ENCODE peak calls at places on chromosome 9, in ten cellular contexts. T, R, P, V, W, D, X, C, K and A are unnamed samples.

GRCh38 chr9:70947086-70947485 is 174.3 kb downstream of the TRPM3 start:
- DNase-seq in P (no peak), D (no peak), R (no peak), X (no peak), V (no peak), W (no peak), T (peak; percentile 64), K (no peak), C (no peak), A (peak; percentile 28)

GRCh38 chr9:127567898-127568617 is 44.0 kb upstream of the STXBP1 start:
- DNase-seq in C (peak; percentile 55), K (no peak), V (no peak), P (peak; percentile 65), X (no peak), R (peak; percentile 56), D (peak; percentile 54), T (no peak), W (peak; percentile 52), A (peak; percentile 51)

GRCh38 chr9:95511232-95511951 is 5.4 kb downstream of the PTCH1 start:
- DNase-seq in C (peak; percentile 92), D (peak; percentile 89), X (peak; percentile 65), K (peak; percentile 69), R (peak; percentile 58), P (peak; percentile 85), W (peak; percentile 84), T (peak; percentile 67), V (peak; percentile 71), A (peak; percentile 82)

GRCh38 chr9:117718085-117718484 is 13.9 kb downstream of the TLR4 start:
- DNase-seq in P (no peak), D (peak; percentile 9), C (no peak), K (no peak), T (peak; percentile 43), V (no peak), W (no peak), R (no peak), X (no peak), A (peak; percentile 53)

GRCh38 chr9:10366171-10366779 is 246.5 kb downstream of the PTPRD start:
- DNase-seq in D (peak; percentile 63), K (no peak), C (peak; percentile 40), P (peak; percentile 48), V (no peak), X (peak; percentile 4), T (peak; percentile 29), R (no peak), W (peak; percentile 63), A (peak; percentile 48)

GRCh38 chr9:135267410-135267809 is 179.9 kb downstream of the OLFM1 start:
- DNase-seq in W (no peak), T (no peak), R (no peak), D (no peak), K (no peak), P (no peak), V (no peak), C (no peak), X (no peak), A (no peak)

GRCh38 chr9:17793713-17794622 is 215.1 kb downstream of the SH3GL2 start:
- DNase-seq in T (peak; percentile 36), R (no peak), C (peak; percentile 10), X (no peak), P (peak; percentile 31), D (peak; percentile 60), K (peak; percentile 1), W (no peak), V (no peak), A (peak; percentile 9)

GRCh38 chr9:73441890-73442818 is 290.5 kb downstream of the ANXA1 start:
- DNase-seq in C (no peak), K (no peak), T (peak; percentile 23), X (no peak), R (no peak), W (no peak), D (no peak), P (peak; percentile 52), V (no peak), A (peak; percentile 28)

GRCh38 chr9:73667749-73668148 is 516.1 kb downstream of the ANXA1 start:
- DNase-seq in T (peak; percentile 40), P (no peak), X (no peak), K (no peak), C (no peak), V (no peak), D (no peak), W (no peak), R (no peak), A (peak; percentile 23)

GRCh38 chr9:134221273-134222017 is 57.1 kb upstream of the RNU6ATAC start:
- DNase-seq in P (no peak), T (no peak), R (peak; percentile 8), D (no peak), V (no peak), C (no peak), X (no peak), K (no peak), W (no peak), A (no peak)

GRCh38 chr9:81634915-81635516 is 54.3 kb downstream of the TLE1 start:
- DNase-seq in V (no peak), R (no peak), K (no peak), T (no peak), X (no peak), D (no peak), C (no peak), W (no peak), P (no peak), A (peak; percentile 60)

GRCh38 chr9:126316085-126316655 is 10.5 kb upstream of the MVB12B start:
- DNase-seq in V (no peak), R (no peak), T (no peak), W (no peak), K (no peak), D (no peak), P (no peak), C (no peak), X (no peak), A (no peak)

GRCh38 chr9:3200331-3200774 is 325.4 kb downstream of the RFX3 start:
- DNase-seq in V (no peak), P (no peak), K (no peak), C (no peak), T (peak; percentile 14), D (no peak), W (no peak), R (no peak), X (no peak), A (no peak)

GRCh38 chr9:17859228-17859627 is 280.4 kb downstream of the SH3GL2 start:
- DNase-seq in W (no peak), V (no peak), K (no peak), X (no peak), P (no peak), C (no peak), D (no peak), T (no peak), R (no peak), A (no peak)

GRCh38 chr9:124812401-124813016 is 35.6 kb downstream of the OLFML2A start:
- DNase-seq in V (peak; percentile 95), K (peak; percentile 93), D (peak; percentile 93), W (no peak), R (peak; percentile 68), P (peak; percentile 16), X (no peak), C (peak; percentile 43), T (peak; percentile 90), A (peak; percentile 83)

GRCh38 chr9:121286973-121287721 is 19.2 kb downstream of the GSN start:
- DNase-seq in K (peak; percentile 94), R (peak; percentile 89), W (peak; percentile 60), D (peak; percentile 98), P (peak; percentile 83), X (peak; percentile 73), C (peak; percentile 94), V (peak; percentile 94), T (peak; percentile 99), A (peak; percentile 98)

GRCh38 chr9:93667627-93668026 is 91.2 kb downstream of the PHF2 start:
- DNase-seq in T (no peak), V (no peak), R (no peak), W (no peak), K (no peak), P (no peak), D (no peak), X (no peak), C (no peak), A (no peak)
- H3K4me3 ChIP-seq in T (no peak overlapping the region), V (no peak overlapping the region), R (no peak overlapping the region), W (no peak overlapping the region), K (no peak overlapping the region), P (no peak overlapping the region), D (no peak overlapping the region), X (no peak overlapping the region), C (no peak overlapping the region), A (no peak overlapping the region)

DNA sequence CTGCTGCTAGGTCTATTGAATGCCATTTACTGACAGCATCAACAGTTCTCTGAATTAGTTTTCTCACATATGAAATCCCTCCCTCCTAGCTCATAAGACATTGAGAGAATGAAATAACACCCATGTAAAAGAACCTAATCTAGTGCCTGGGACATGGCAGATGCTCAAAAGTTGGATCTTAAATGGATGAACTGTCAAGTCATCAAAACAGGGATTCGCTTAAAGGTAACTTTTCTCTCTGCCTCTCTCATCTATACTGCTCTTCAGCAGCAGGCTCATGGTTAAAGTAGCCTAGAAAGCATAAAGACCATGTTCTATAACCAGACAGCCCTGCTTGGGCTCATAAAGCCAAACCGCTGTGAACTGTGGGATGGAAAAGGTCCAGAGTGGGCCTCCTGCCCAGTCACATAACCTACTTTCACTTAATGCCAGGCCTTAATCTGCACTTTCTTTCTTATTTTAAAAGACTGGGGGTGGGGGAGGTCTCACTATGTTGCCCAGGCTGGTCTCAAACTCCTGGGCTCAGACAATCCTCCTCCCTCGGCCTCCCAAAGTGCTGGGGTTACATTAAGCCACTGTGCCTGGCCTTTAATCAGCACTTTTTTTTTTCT is 3.7 kb downstream of the TMEM245 start:
- DNase-seq in V (peak; percentile 33), T (no peak), P (no peak), R (peak; percentile 43), K (no peak), C (no peak), D (no peak), W (no peak), X (no peak), A (no peak)
- H3K4me1 ChIP-seq in V (no peaks in the 10 kb centered on the region), T (peaks cover 19% of the 10 kb centered on the region), P (peaks cover 16% of the 10 kb centered on the region), R (peaks cover 70% of the 10 kb centered on the region), K (peaks cover 69% of the 10 kb centered on the region), C (peaks cover 65% of the 10 kb centered on the region), D (peaks cover 19% of the 10 kb centered on the region), W (peaks cover 53% of the 10 kb centered on the region), X (peaks cover 4% of the 10 kb centered on the region), A (peaks cover 66% of the 10 kb centered on the region)

DNA sequence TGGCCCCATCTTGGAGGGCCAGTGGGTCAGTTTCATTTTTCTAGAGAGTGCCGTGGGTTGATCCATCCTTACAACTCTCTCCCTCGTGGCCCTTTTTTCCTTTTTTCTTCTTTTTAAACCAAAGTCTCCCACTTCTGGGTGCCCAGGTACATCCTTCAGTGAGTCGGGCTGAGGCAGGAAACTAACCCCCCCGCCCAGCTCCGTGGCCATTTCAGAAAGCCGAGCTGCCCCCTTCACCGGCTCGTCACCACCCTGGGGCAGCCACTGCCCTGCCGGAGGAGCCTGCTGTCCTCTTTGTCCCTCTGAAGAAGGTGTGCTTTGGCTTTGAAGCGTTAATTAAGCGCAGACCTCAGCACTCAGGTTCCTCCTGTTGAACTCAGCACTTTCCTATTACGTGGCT is 5.2 kb downstream of the CFAP77 start:
- DNase-seq in P (no peak), X (no peak), C (no peak), D (no peak), T (no peak), V (no peak), K (no peak), W (no peak), R (no peak), A (no peak)
- H3K27me3 ChIP-seq in P (peaks cover 74% of the 10 kb centered on the region), X (peaks cover 13% of the 10 kb centered on the region), C (peaks cover 28% of the 10 kb centered on the region), D (peaks cover 30% of the 10 kb centered on the region), T (peaks cover 7% of the 10 kb centered on the region), V (peaks cover 6% of the 10 kb centered on the region), K (peaks cover 94% of the 10 kb centered on the region), W (peaks cover 41% of the 10 kb centered on the region), R (peaks cover 85% of the 10 kb centered on the region), A (peaks cover 83% of the 10 kb centered on the region)

DNA sequence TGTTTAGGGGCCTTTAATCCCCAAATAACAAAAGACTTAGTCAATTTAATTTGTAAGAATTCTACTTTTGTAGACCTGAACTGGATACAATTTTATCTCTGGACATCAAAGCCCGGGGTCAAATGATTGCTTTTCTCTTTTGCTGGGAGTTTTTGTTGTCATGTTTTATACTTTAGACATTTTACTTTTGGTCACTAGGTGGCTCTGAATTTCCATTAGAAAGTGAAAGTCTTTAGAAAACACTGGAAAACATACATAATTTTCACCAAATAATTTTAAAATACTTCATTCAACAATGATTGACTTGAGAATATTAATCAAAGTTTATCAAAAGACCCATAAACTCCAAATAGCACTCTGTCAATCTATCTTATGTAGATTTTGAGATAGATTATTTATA is 2.8 kb upstream of the PCA3 start:
- DNase-seq in X (no peak), P (no peak), W (no peak), T (no peak), C (no peak), K (no peak), R (no peak), V (no peak), D (no peak), A (peak; percentile 67)
- H3K4me3 ChIP-seq in X (no peak overlapping the region), P (no peak overlapping the region), W (no peak overlapping the region), T (no peak overlapping the region), C (no peak overlapping the region), K (no peak overlapping the region), R (no peak overlapping the region), V (no peak overlapping the region), D (no peak overlapping the region), A (no peak overlapping the region)